ENCODE peak calls at places on chromosomes 12 and 14, in nine cellular contexts. I, X, T, K, R, Q, S, U and Z are unnamed samples.

GRCh38 chr14:52380294-52380693 is 66.2 kb downstream of the PTGER2 start:
- DNase-seq in I (peak), X (peak), T (no peak), K (no peak), R (no peak), Q (no peak), S (peak), U (peak), Z (no peak)

GRCh38 chr12:79300199-79300568 is 390.6 kb downstream of the PAWR start:
- DNase-seq in I (peak), X (no peak), T (no peak), K (no peak), R (no peak), Q (no peak), S (peak), U (peak), Z (no peak)

GRCh38 chr14:65242732-65243134 is 140.4 kb upstream of the MAX start:
- DNase-seq in I (no peak), X (no peak), T (no peak), K (no peak), R (no peak), Q (no peak), S (peak), U (no peak), Z (no peak)

GRCh38 chr14:98173291-98173690 is 1098.7 kb downstream of the BCL11B start:
- DNase-seq in I (no peak), X (no peak), T (no peak), K (no peak), R (no peak), Q (no peak), S (no peak), U (no peak), Z (no peak)

GRCh38 chr12:5264006-5264405 is 167.9 kb upstream of the NTF3 start:
- DNase-seq in I (no peak), X (no peak), T (no peak), K (no peak), R (no peak), Q (no peak), S (no peak), U (no peak), Z (no peak)

GRCh38 chr12:89354630-89354931 is 2.3 kb upstream of the DUSP6 start:
- DNase-seq in I (no peak), X (no peak), T (no peak), K (no peak), R (no peak), Q (no peak), S (no peak), U (peak), Z (no peak)

GRCh38 chr14:31110872-31111271 is 84.7 kb upstream of the STRN3 start:
- DNase-seq in I (no peak), X (no peak), T (no peak), K (no peak), R (no peak), Q (no peak), S (no peak), U (no peak), Z (no peak)

GRCh38 chr14:77024171-77024627 is 4.3 kb downstream of the IRF2BPL start:
- DNase-seq in I (no peak), X (peak), T (no peak), K (peak), R (no peak), Q (no peak), S (no peak), U (peak), Z (no peak)

GRCh38 chr12:126726481-126727217 is 1540.3 kb upstream of the TMEM132C start:
- DNase-seq in I (no peak), X (no peak), T (no peak), K (no peak), R (no peak), Q (no peak), S (no peak), U (no peak), Z (no peak)

GRCh38 chr14:74942608-74943007 is 12.8 kb downstream of the PGF start:
- DNase-seq in I (no peak), X (no peak), T (no peak), K (no peak), R (no peak), Q (no peak), S (no peak), U (no peak), Z (no peak)

GRCh38 chr12:119036878-119037493 is 55.6 kb downstream of the SRRM4 start:
- DNase-seq in I (peak), X (no peak), T (no peak), K (no peak), R (no peak), Q (peak), S (no peak), U (no peak), Z (no peak)

GRCh38 chr12:104750061-104750460 is 208.0 kb downstream of the SLC41A2 start:
- DNase-seq in I (peak), X (no peak), T (no peak), K (peak), R (peak), Q (peak), S (peak), U (peak), Z (peak)

GRCh38 chr12:132866251-132866828 is 21.1 kb downstream of the CHFR start:
- DNase-seq in I (peak), X (peak), T (no peak), K (no peak), R (no peak), Q (no peak), S (peak), U (peak), Z (no peak)

GRCh38 chr12:119699199-119699765 is 31.3 kb downstream of the PRKAB1 start:
- DNase-seq in I (peak), X (no peak), T (no peak), K (no peak), R (no peak), Q (no peak), S (no peak), U (no peak), Z (no peak)

GRCh38 chr12:11801643-11802042 is 152.2 kb downstream of the ETV6 start:
- DNase-seq in I (no peak), X (peak), T (no peak), K (no peak), R (no peak), Q (no peak), S (peak), U (no peak), Z (no peak)

GRCh38 chr14:75363156-75363555 is 64.7 kb upstream of the JDP2 start:
- DNase-seq in I (no peak), X (no peak), T (no peak), K (no peak), R (no peak), Q (no peak), S (no peak), U (no peak), Z (no peak)

GRCh38 chr12:116882742-116883141 is 1.5 kb upstream of the HRK start:
- DNase-seq in I (peak), X (no peak), T (no peak), K (no peak), R (no peak), Q (peak), S (peak), U (peak), Z (no peak)

GRCh38 chr12:49874142-49874897 is 29.4 kb downstream of the FAIM2 start:
- DNase-seq in I (no peak), X (no peak), T (no peak), K (no peak), R (no peak), Q (no peak), S (no peak), U (no peak), Z (peak)

GRCh38 chr12:31887109-31887811 is 72.0 kb upstream of the RESF1 start:
- DNase-seq in I (no peak), X (no peak), T (no peak), K (no peak), R (no peak), Q (peak), S (no peak), U (no peak), Z (peak)

GRCh38 chr14:59511916-59512530 is 27.7 kb downstream of the JKAMP start:
- DNase-seq in I (no peak), X (no peak), T (no peak), K (no peak), R (no peak), Q (peak), S (peak), U (no peak), Z (no peak)

GRCh38 chr14:62304172-62304571 is 542.0 kb downstream of the SNAPC1 start:
- DNase-seq in I (no peak), X (no peak), T (no peak), K (no peak), R (no peak), Q (no peak), S (no peak), U (no peak), Z (no peak)

GRCh38 chr12:117025481-117026151 is 73.6 kb downstream of the TESC start:
- DNase-seq in I (peak), X (peak), T (peak), K (peak), R (peak), Q (peak), S (peak), U (peak), Z (no peak)

GRCh38 chr12:114671664-114672476 is 12.1 kb downstream of the TBX3 start:
- DNase-seq in I (peak), X (peak), T (no peak), K (no peak), R (no peak), Q (no peak), S (no peak), U (peak), Z (no peak)

DNA sequence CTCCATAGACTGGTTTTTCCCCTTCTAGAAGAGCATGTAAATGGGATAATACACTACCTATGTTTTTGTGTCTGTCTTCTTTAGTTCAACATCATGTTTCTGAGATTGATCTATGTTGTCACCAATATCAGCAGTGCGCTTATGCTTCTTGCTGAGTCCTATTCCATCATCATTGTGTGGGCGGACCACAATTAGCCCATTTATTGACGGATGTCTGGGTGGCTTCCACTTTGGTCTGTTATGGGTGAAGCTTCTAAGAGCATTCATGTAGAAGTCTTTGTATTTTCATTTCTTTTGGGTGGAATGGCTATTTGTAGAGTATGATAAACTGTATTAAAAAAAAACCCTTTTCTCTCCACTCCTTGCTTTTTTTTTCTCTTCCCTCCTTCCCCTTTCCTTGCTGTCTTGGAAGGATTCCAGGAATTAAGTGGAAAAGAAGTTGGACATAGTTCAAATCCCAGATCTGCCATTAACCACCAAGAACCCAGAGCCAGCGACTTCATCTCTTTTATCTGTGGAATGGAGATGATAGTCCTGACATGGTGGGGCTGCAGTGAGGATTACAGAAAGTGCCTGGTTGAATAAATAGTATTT is 7.0 kb upstream of the SERPINA1 start:
- DNase-seq in I (no peak), X (no peak), T (no peak), K (no peak), R (no peak), Q (no peak), S (no peak), U (no peak), Z (no peak)
- TF ChIP-seq CTCF in I (no peak), X (no peak), T (no peak), K (no peak), R (no peak), Q (no peak), S (no peak), U (no peak), Z (no peak)

GRCh38 chr14:91714805-91715204 is 17.1 kb downstream of the CATSPERB start:
- DNase-seq in I (no peak), X (no peak), T (no peak), K (no peak), R (no peak), Q (no peak), S (no peak), U (no peak), Z (no peak)
- TF ChIP-seq CTCF in I (no peak), X (no peak), T (no peak), K (no peak), R (no peak), Q (peak), S (no peak), U (no peak), Z (no peak)

DNA sequence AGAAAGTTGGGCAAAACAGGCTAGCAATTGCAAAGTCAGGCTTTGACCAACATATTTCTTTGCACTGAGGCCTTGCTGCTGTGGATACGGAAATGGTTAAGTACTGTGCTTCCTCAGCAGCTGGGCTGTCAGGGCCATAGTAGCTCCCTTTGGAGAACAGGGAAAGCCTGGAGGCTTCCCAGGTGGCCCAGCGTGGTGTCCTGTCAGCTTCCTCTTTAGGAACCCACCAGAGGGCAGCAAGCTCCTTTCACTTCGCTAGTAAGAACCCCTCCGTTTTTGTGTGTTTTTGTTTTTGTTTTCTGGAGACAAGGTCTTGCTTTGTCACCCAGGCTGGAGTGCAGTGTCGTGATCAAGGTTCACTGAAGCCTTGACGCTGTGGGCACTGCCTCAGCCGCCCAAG is 1.7 kb upstream of the CFAP251 start:
- DNase-seq in I (peak), X (no peak), T (no peak), K (no peak), R (no peak), Q (peak), S (no peak), U (peak), Z (no peak)
- TF ChIP-seq CTCF in I (peak), X (no peak), T (no peak), K (peak), R (no peak), Q (peak), S (peak), U (peak), Z (peak)

GRCh38 chr12:14618990-14619389 is 51.3 kb upstream of the PLBD1 start:
- DNase-seq in I (peak), X (peak), T (no peak), K (no peak), R (no peak), Q (peak), S (peak), U (peak), Z (no peak)
- TF ChIP-seq CTCF in I (peak), X (peak), T (peak), K (peak), R (peak), Q (peak), S (peak), U (peak), Z (peak)

GRCh38 chr14:22185191-22185590 is 403.8 kb downstream of the DAD1 start:
- DNase-seq in I (no peak), X (peak), T (no peak), K (no peak), R (no peak), Q (peak), S (peak), U (peak), Z (no peak)
- TF ChIP-seq CTCF in I (no peak), X (no peak), T (no peak), K (no peak), R (no peak), Q (peak), S (no peak), U (peak), Z (no peak)

DNA sequence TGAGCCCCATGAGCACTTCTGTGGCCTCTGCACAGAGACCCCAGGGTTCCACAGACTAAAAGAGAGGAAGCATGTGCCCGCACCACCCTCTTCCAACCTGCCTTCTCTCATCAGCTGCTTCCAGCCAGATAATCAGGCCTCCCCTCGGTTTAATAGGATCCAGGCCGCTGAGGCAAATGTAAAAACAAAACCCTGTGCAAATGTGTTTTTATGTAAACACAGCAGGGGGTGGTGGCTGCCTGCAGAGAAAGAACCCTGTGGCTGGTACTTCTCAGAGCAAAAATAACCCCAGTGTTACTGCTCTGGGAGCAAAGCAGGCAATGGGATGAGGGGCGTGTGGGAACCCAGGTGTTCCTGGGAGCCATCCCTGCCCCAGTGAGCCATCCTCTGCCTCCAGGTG is 46.2 kb downstream of the WSCD2 start:
- DNase-seq in I (no peak), X (no peak), T (no peak), K (no peak), R (no peak), Q (no peak), S (no peak), U (no peak), Z (no peak)
- TF ChIP-seq CTCF in I (peak), X (no peak), T (no peak), K (no peak), R (no peak), Q (no peak), S (no peak), U (no peak), Z (no peak)

DNA sequence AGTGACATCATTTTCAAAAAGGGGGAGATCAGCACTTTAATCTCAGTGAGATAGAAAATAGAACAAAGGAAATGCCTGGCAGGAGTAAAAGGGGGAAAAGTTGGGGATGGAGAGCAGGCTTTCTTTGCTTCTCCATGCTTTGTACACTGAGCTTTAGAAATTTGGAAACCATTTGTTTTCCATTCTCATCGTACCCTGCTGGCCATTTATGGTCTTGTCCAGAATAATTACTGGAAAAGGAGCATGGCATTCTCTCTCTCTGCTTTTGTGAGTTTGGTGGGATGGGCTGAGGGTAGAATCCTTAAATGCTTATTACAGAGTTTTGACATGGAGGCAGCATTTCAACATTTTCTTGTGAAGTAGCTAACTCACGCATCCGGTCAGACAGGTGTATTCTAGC is 104.4 kb upstream of the FLRT2 start:
- DNase-seq in I (no peak), X (no peak), T (no peak), K (no peak), R (no peak), Q (no peak), S (no peak), U (no peak), Z (no peak)
- TF ChIP-seq CTCF in I (no peak), X (no peak), T (no peak), K (no peak), R (no peak), Q (no peak), S (no peak), U (no peak), Z (no peak)

DNA sequence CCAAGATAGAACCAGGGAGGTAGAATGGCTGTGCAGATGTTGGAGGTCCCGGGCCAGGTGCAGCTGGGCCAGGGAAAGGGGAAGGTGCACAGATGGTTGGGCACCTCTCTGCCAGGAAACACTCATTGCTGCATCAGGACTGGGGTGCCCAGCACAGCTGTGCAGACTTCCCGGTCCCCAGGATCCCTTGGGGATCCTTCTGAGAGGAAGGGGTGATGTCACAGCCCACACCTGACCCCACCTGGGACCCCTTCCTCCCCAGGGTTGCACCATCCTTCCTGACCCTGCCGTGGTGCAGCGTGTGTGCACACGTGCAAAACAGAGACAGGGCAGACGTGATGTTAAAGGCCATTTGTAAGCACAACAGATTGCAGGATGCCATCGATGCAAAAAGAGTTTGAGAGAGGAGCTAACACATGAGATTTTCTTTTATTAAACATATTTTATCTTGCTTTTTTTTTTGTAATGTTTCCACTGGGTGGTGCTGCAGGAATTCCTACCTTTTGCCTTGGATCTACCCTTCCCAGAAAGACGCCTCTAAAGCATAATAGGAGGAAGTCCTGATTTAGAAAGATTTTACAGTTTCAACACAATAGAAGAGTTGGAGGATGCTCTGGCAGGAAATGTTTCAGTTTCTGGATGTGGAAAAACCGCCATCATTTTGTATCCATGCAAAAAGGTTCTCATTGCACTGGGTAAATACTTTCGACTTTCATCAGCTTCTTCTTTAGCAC is 14.8 kb downstream of the ELK3 start:
- DNase-seq in I (no peak), X (no peak), T (no peak), K (no peak), R (no peak), Q (peak), S (no peak), U (no peak), Z (no peak)
- TF ChIP-seq CTCF in I (peak), X (no peak), T (peak), K (no peak), R (no peak), Q (peak), S (no peak), U (peak), Z (no peak)

GRCh38 chr12:66399626-66399931 is 97.3 kb downstream of the HELB start:
- DNase-seq in I (no peak), X (no peak), T (no peak), K (no peak), R (no peak), Q (no peak), S (no peak), U (no peak), Z (no peak)
- TF ChIP-seq CTCF in I (no peak), X (no peak), T (no peak), K (no peak), R (no peak), Q (no peak), S (no peak), U (no peak), Z (no peak)

GRCh38 chr12:2959508-2960431 is 573 bp downstream of the TEAD4 start:
- DNase-seq in I (peak), X (peak), T (peak), K (peak), R (peak), Q (no peak), S (peak), U (peak), Z (no peak)
- TF ChIP-seq CTCF in I (no peak), X (no peak), T (no peak), K (no peak), R (no peak), Q (no peak), S (no peak), U (no peak), Z (no peak)